ENCODE peak calls at places on chromosome 20, in nine cellular contexts. B is glutamatergic neuron; L is activated T-helper 1 cell treated with anti-CD3 and anti-CD28 coated beads, Interleukin-12 subunit alpha, Interleukin-12 subunit beta, Interleukin-2, Interleukin-4 antibody, amounts not matched to agents 30 ng/mL and 10 ng/mL and 1 ng/mL, durations not matched to agents 14 hours and 24 hours and 36 hours; S is cardiac septum; F is effector CD8-positive, alpha-beta T cell; P is memory B cell; R is transverse colon; A is upper lobe of right lung; N is stimulated activated CD8-positive, alpha-beta memory T cell treated with anti-CD3 and anti-CD28 coated beads, Interleukin-7, amount 100 ng/mL, for 1 hour. Z is an unnamed sample.

GRCh38 chr20:58515240-58516212 is at the start of gene APCDD1L:
- DNase-seq in P (no peak), L (no peak), F (no peak), B (no peak), N (no peak), A (no peak), R (no peak), S (no peak), Z (no peak)

GRCh38 chr20:57501461-57502330 is 23.2 kb downstream of the CTCFL start:
- DNase-seq in N (no peak), L (no peak), P (no peak), R (no peak), F (no peak), B (no peak), S (peak), A (no peak), Z (no peak)

GRCh38 chr20:32638848-32639247 is 34.9 kb downstream of the C20orf203 start:
- DNase-seq in P (no peak), R (no peak), S (no peak), N (no peak), L (no peak), F (no peak), B (no peak), A (no peak), Z (no peak)

GRCh38 chr20:50368813-50369224 is 141.4 kb upstream of the PTPN1 start:
- DNase-seq in L (no peak), B (no peak), R (no peak), P (no peak), A (no peak), S (no peak), F (no peak), N (no peak), Z (no peak)

GRCh38 chr20:16676895-16677294 is 52.9 kb upstream of the SNRPB2 start:
- DNase-seq in A (no peak), L (no peak), R (no peak), S (no peak), F (no peak), B (no peak), N (no peak), P (no peak), Z (no peak)

GRCh38 chr20:62358171-62358719 is 8.9 kb downstream of the LAMA5 start:
- DNase-seq in A (no peak), N (no peak), P (no peak), L (no peak), R (no peak), F (no peak), B (peak), S (no peak), Z (no peak)

GRCh38 chr20:38805502-38805957 is at the start of gene PPP1R16B:
- DNase-seq in A (peak), B (peak), S (peak), R (peak), L (peak), P (peak), F (peak), N (peak), Z (no peak)

GRCh38 chr20:23826541-23827018 is at the start of gene CST2:
- DNase-seq in N (no peak), L (no peak), F (no peak), P (no peak), R (no peak), B (no peak), S (no peak), A (no peak), Z (no peak)

GRCh38 chr20:41361757-41362747 is 4.6 kb downstream of the EMILIN3 start:
- DNase-seq in R (no peak), B (no peak), L (no peak), P (no peak), A (no peak), F (no peak), N (no peak), S (no peak), Z (no peak)

GRCh38 chr20:21559305-21559704 is 45.4 kb upstream of the NKX2-2 start:
- DNase-seq in L (peak), R (no peak), N (no peak), B (no peak), F (no peak), A (no peak), P (no peak), S (no peak), Z (peak)

GRCh38 chr20:9241232-9241692 is 172.4 kb downstream of the PLCB4 start:
- DNase-seq in L (no peak), N (no peak), P (no peak), F (no peak), R (peak), A (no peak), S (no peak), B (no peak), Z (no peak)

GRCh38 chr20:48384147-48384818 is 443.5 kb downstream of the PREX1 start:
- DNase-seq in B (no peak), L (no peak), R (no peak), S (no peak), F (no peak), A (no peak), P (no peak), N (no peak), Z (no peak)

GRCh38 chr20:829531-829930 is 4.0 kb upstream of the FAM110A start:
- DNase-seq in B (no peak), A (peak), R (peak), S (peak), L (no peak), P (no peak), F (no peak), N (no peak), Z (no peak)

GRCh38 chr20:2524435-2525272 is 11.7 kb upstream of the TMC2 start:
- DNase-seq in F (peak), L (peak), N (peak), B (peak), S (peak), P (peak), R (peak), A (peak), Z (peak)

GRCh38 chr20:51359401-51359800 is 183.1 kb downstream of the NFATC2 start:
- DNase-seq in N (no peak), F (no peak), A (peak), S (no peak), P (no peak), R (no peak), L (no peak), B (no peak), Z (no peak)

GRCh38 chr20:62367483-62368302 is 581 bp upstream of the LAMA5 start:
- DNase-seq in S (no peak), R (peak), B (peak), P (peak), A (no peak), N (no peak), F (no peak), L (no peak), Z (no peak)

GRCh38 chr20:38854654-38855066 is 49.2 kb downstream of the PPP1R16B start:
- DNase-seq in L (no peak), P (no peak), B (no peak), N (no peak), S (no peak), R (no peak), F (no peak), A (no peak), Z (no peak)

GRCh38 chr20:62898093-62898964 is 28.0 kb downstream of the DIDO1 start:
- DNase-seq in R (no peak), S (no peak), F (no peak), B (no peak), P (no peak), A (no peak), L (no peak), N (no peak), Z (no peak)

GRCh38 chr20:12217382-12217781 is 299.7 kb downstream of the BTBD3 start:
- DNase-seq in R (no peak), A (no peak), P (no peak), F (no peak), B (no peak), L (no peak), S (no peak), N (no peak), Z (no peak)

GRCh38 chr20:54668271-54669053 is 193.1 kb downstream of the DOK5 start:
- DNase-seq in A (no peak), N (no peak), L (no peak), S (no peak), R (peak), B (peak), F (no peak), P (peak), Z (no peak)

GRCh38 chr20:31569163-31570020 is 35.7 kb upstream of the ID1 start:
- DNase-seq in N (peak), P (peak), R (peak), A (peak), B (peak), S (no peak), F (peak), L (peak), Z (no peak)

Z was measured in GM12878.